ENCODE peak calls at places on chromosome 5, in nine cellular contexts. M, Y, A, C, U, N, D, R and P are unnamed samples.

GRCh38 chr5:179407191-179408175 is 62.2 kb upstream of the ADAMTS2 start:
- DNase-seq in M (no peak), Y (no peak), A (no peak), C (no peak), U (no peak), N (no peak), D (peak), R (no peak), P (peak)

GRCh38 chr5:58925627-58926545 is 343.0 kb downstream of the RAB3C start:
- DNase-seq in M (no peak), Y (no peak), A (no peak), C (peak), U (no peak), N (no peak), D (no peak), R (no peak), P (no peak)

GRCh38 chr5:177036443-177036842 is 13.9 kb downstream of the ZNF346 start:
- DNase-seq in M (no peak), Y (no peak), A (no peak), C (no peak), U (no peak), N (no peak), D (no peak), R (no peak), P (no peak)

GRCh38 chr5:120240716-120241115 is 223.4 kb upstream of the PRR16 start:
- DNase-seq in M (no peak), Y (no peak), A (no peak), C (peak), U (no peak), N (no peak), D (no peak), R (no peak), P (peak)

GRCh38 chr5:82045526-82046267 is 73.9 kb downstream of the ATG10 start:
- DNase-seq in M (no peak), Y (no peak), A (no peak), C (peak), U (no peak), N (no peak), D (no peak), R (no peak), P (peak)

GRCh38 chr5:171415115-171415730 is 4.2 kb upstream of the FGF18 start:
- DNase-seq in M (no peak), Y (no peak), A (no peak), C (peak), U (peak), N (no peak), D (no peak), R (no peak), P (peak)

GRCh38 chr5:17619353-17619752 is 9.2 kb downstream of the TAF11L12 start:
- DNase-seq in M (no peak), Y (no peak), A (no peak), C (no peak), U (no peak), N (no peak), D (no peak), R (no peak), P (no peak)

GRCh38 chr5:94375801-94376200 is 242.6 kb downstream of the KIAA0825 start:
- DNase-seq in M (no peak), Y (no peak), A (no peak), C (peak), U (no peak), N (no peak), D (no peak), R (no peak), P (peak)

GRCh38 chr5:107705390-107706014 is 34.8 kb upstream of the EFNA5 start:
- DNase-seq in M (no peak), Y (no peak), A (no peak), C (peak), U (no peak), N (no peak), D (no peak), R (no peak), P (peak)